ENCODE peak calls at places on chromosomes 6 and 20, in five cellular contexts. One of them, this sample, is unnamed.

GRCh38 chr20:42795399-42795798 is 394.3 kb downstream of the PTPRT start:
- DNase-seq in T-helper 17 cell: no peak
- DNase-seq in amniotic stem cell: no peak
- DNase-seq in hepatic stellate cell: no peak
- DNase-seq in WTC11: no peak
- DNase-seq in this sample: no peak

GRCh38 chr6:133512410-133513016 is 271.4 kb downstream of the EYA4 start:
- DNase-seq in T-helper 17 cell: no peak
- DNase-seq in hepatic stellate cell: peak
- DNase-seq in WTC11: peak
- DNase-seq in amniotic stem cell: peak
- DNase-seq in this sample: no peak

GRCh38 chr6:26240981-26241770 is 123.8 kb upstream of the BTN3A2 start:
- DNase-seq in amniotic stem cell: peak
- DNase-seq in WTC11: no peak
- DNase-seq in T-helper 17 cell: peak
- DNase-seq in hepatic stellate cell: no peak
- DNase-seq in this sample: peak

GRCh38 chr6:63476302-63476701 is 96.0 kb upstream of the LOC128125822 start:
- DNase-seq in WTC11: no peak
- DNase-seq in amniotic stem cell: no peak
- DNase-seq in T-helper 17 cell: no peak
- DNase-seq in hepatic stellate cell: no peak
- DNase-seq in this sample: no peak

GRCh38 chr6:13574571-13575376 is at the start of gene SIRT5:
- DNase-seq in T-helper 17 cell: peak
- DNase-seq in hepatic stellate cell: peak
- DNase-seq in amniotic stem cell: peak
- DNase-seq in WTC11: peak
- DNase-seq in this sample: peak

GRCh38 chr6:110738899-110739365 is 76.3 kb downstream of the CDK19 start:
- DNase-seq in amniotic stem cell: no peak
- DNase-seq in hepatic stellate cell: no peak
- DNase-seq in T-helper 17 cell: no peak
- DNase-seq in WTC11: no peak
- DNase-seq in this sample: no peak

GRCh38 chr6:157281570-157281969 is 41.7 kb downstream of the TMEM242 start:
- DNase-seq in amniotic stem cell: no peak
- DNase-seq in hepatic stellate cell: peak
- DNase-seq in WTC11: peak
- DNase-seq in T-helper 17 cell: no peak
- DNase-seq in this sample: no peak

GRCh38 chr6:116461563-116462507 is 660 bp downstream of the CALHM6 start:
- DNase-seq in T-helper 17 cell: peak
- DNase-seq in amniotic stem cell: no peak
- DNase-seq in WTC11: peak
- DNase-seq in hepatic stellate cell: peak
- DNase-seq in this sample: peak

GRCh38 chr20:9534025-9534424 is 19.6 kb downstream of the LAMP5 start:
- DNase-seq in T-helper 17 cell: no peak
- DNase-seq in WTC11: no peak
- DNase-seq in amniotic stem cell: no peak
- DNase-seq in hepatic stellate cell: no peak
- DNase-seq in this sample: no peak

GRCh38 chr6:135497412-135498177 is at the start of gene AHI1:
- DNase-seq in WTC11: peak
- DNase-seq in amniotic stem cell: peak
- DNase-seq in T-helper 17 cell: peak
- DNase-seq in hepatic stellate cell: peak
- DNase-seq in this sample: peak

GRCh38 chr6:77425676-77426075 is 37.6 kb downstream of the HTR1B start:
- DNase-seq in hepatic stellate cell: no peak
- DNase-seq in T-helper 17 cell: no peak
- DNase-seq in amniotic stem cell: no peak
- DNase-seq in WTC11: no peak
- DNase-seq in this sample: no peak

GRCh38 chr6:88848870-88849269 is 114.5 kb downstream of the RNGTT start:
- DNase-seq in hepatic stellate cell: no peak
- DNase-seq in T-helper 17 cell: no peak
- DNase-seq in WTC11: no peak
- DNase-seq in amniotic stem cell: no peak
- DNase-seq in this sample: no peak

GRCh38 chr6:108748063-108748462 is 100.2 kb upstream of the ARMC2 start:
- DNase-seq in amniotic stem cell: no peak
- DNase-seq in hepatic stellate cell: no peak
- DNase-seq in T-helper 17 cell: no peak
- DNase-seq in WTC11: no peak
- DNase-seq in this sample: no peak

GRCh38 chr6:31727034-31727716 is 1.9 kb downstream of the DDAH2 start:
- DNase-seq in hepatic stellate cell: no peak
- DNase-seq in T-helper 17 cell: no peak
- DNase-seq in WTC11: no peak
- DNase-seq in amniotic stem cell: no peak
- DNase-seq in this sample: peak

GRCh38 chr6:90820436-90820835 is 233.6 kb upstream of the MAP3K7 start:
- DNase-seq in hepatic stellate cell: no peak
- DNase-seq in amniotic stem cell: no peak
- DNase-seq in T-helper 17 cell: no peak
- DNase-seq in WTC11: no peak
- DNase-seq in this sample: no peak

GRCh38 chr6:3280866-3281465 is 22.2 kb downstream of the PSMG4 start:
- DNase-seq in WTC11: peak
- DNase-seq in T-helper 17 cell: no peak
- DNase-seq in amniotic stem cell: no peak
- DNase-seq in hepatic stellate cell: no peak
- DNase-seq in this sample: no peak

GRCh38 chr6:74715362-74716068 is 490.3 kb downstream of the COL12A1 start:
- DNase-seq in hepatic stellate cell: no peak
- DNase-seq in amniotic stem cell: no peak
- DNase-seq in T-helper 17 cell: no peak
- DNase-seq in WTC11: no peak
- DNase-seq in this sample: no peak

GRCh38 chr6:96330884-96331283 is 190.7 kb upstream of the UFL1 start:
- DNase-seq in amniotic stem cell: no peak
- DNase-seq in WTC11: no peak
- DNase-seq in hepatic stellate cell: no peak
- DNase-seq in T-helper 17 cell: no peak
- DNase-seq in this sample: no peak

GRCh38 chr6:6588064-6588923 is at the start of gene LY86:
- DNase-seq in amniotic stem cell: no peak
- DNase-seq in hepatic stellate cell: no peak
- DNase-seq in WTC11: no peak
- DNase-seq in T-helper 17 cell: no peak
- DNase-seq in this sample: peak

GRCh38 chr20:32585011-32585518 is at the start of gene NOL4L:
- DNase-seq in WTC11: peak
- DNase-seq in amniotic stem cell: no peak
- DNase-seq in hepatic stellate cell: peak
- DNase-seq in T-helper 17 cell: peak
- DNase-seq in this sample: no peak

GRCh38 chr6:134738486-134738885 is 211.4 kb downstream of the ALDH8A1 start:
- DNase-seq in hepatic stellate cell: no peak
- DNase-seq in T-helper 17 cell: no peak
- DNase-seq in WTC11: no peak
- DNase-seq in amniotic stem cell: no peak
- DNase-seq in this sample: no peak

GRCh38 chr6:16671302-16672289 is 89.7 kb downstream of the ATXN1 start:
- DNase-seq in T-helper 17 cell: no peak
- DNase-seq in amniotic stem cell: no peak
- DNase-seq in hepatic stellate cell: no peak
- DNase-seq in WTC11: no peak
- DNase-seq in this sample: no peak

GRCh38 chr6:34982424-34982852 is 93.4 kb downstream of the ANKS1A start:
- DNase-seq in hepatic stellate cell: peak
- DNase-seq in amniotic stem cell: no peak
- DNase-seq in WTC11: no peak
- DNase-seq in T-helper 17 cell: no peak
- DNase-seq in this sample: no peak

GRCh38 chr6:99905209-99906106 is 88.6 kb downstream of the MCHR2 start:
- DNase-seq in hepatic stellate cell: peak
- DNase-seq in amniotic stem cell: peak
- DNase-seq in T-helper 17 cell: no peak
- DNase-seq in WTC11: no peak
- DNase-seq in this sample: no peak

GRCh38 chr6:43970913-43971775 is 156.1 kb downstream of the MRPL14 start:
- DNase-seq in amniotic stem cell: no peak
- DNase-seq in T-helper 17 cell: no peak
- DNase-seq in hepatic stellate cell: no peak
- DNase-seq in WTC11: no peak
- DNase-seq in this sample: no peak

GRCh38 chr6:44540881-44541280 is 153.4 kb downstream of the CDC5L start:
- DNase-seq in hepatic stellate cell: no peak
- DNase-seq in T-helper 17 cell: no peak
- DNase-seq in amniotic stem cell: no peak
- DNase-seq in WTC11: no peak
- DNase-seq in this sample: no peak

GRCh38 chr6:70592391-70593117 is 25.8 kb downstream of the SDHAF4 start:
- DNase-seq in amniotic stem cell: no peak
- DNase-seq in WTC11: no peak
- DNase-seq in T-helper 17 cell: no peak
- DNase-seq in hepatic stellate cell: no peak
- DNase-seq in this sample: no peak

GRCh38 chr20:52682271-52682670 is 289.9 kb upstream of the TSHZ2 start:
- DNase-seq in hepatic stellate cell: no peak
- DNase-seq in T-helper 17 cell: no peak
- DNase-seq in amniotic stem cell: no peak
- DNase-seq in WTC11: no peak
- DNase-seq in this sample: no peak

GRCh38 chr6:41371992-41372525 is 36.7 kb downstream of the NCR2 start:
- DNase-seq in hepatic stellate cell: no peak
- DNase-seq in T-helper 17 cell: no peak
- DNase-seq in WTC11: peak
- DNase-seq in amniotic stem cell: no peak
- DNase-seq in this sample: no peak

GRCh38 chr6:11058406-11058805 is 14.3 kb upstream of the ELOVL2 start:
- DNase-seq in T-helper 17 cell: no peak
- DNase-seq in WTC11: no peak
- DNase-seq in amniotic stem cell: no peak
- DNase-seq in hepatic stellate cell: no peak
- DNase-seq in this sample: no peak

GRCh38 chr6:43970068-43970912 is 157.0 kb downstream of the MRPL14 start:
- DNase-seq in WTC11: no peak
- DNase-seq in T-helper 17 cell: no peak
- DNase-seq in amniotic stem cell: no peak
- DNase-seq in hepatic stellate cell: no peak
- DNase-seq in this sample: no peak

GRCh38 chr20:62445553-62446340 is 18.4 kb upstream of the RBBP8NL start:
- DNase-seq in amniotic stem cell: no peak
- DNase-seq in T-helper 17 cell: no peak
- DNase-seq in hepatic stellate cell: no peak
- DNase-seq in WTC11: no peak
- DNase-seq in this sample: no peak